ENCODE peak calls at places on chromosome 13, in ten cellular contexts. I is esophagus muscularis mucosa, Z is uterus, J is foreskin fibroblast, T is choroid plexus epithelial cell, Q is left ventricle myocardium inferior, M is heart left ventricle, U is H1, H is AG04450, O is breast epithelium. S is an unnamed sample.

GRCh38 chr13:30841161-30841560 is 64.9 kb upstream of the MEDAG start:
- DNase-seq in I (no peak), Z (no peak), J (peak), T (peak), Q (no peak), M (no peak), U (no peak), H (no peak), O (no peak), S (peak)

GRCh38 chr13:27446986-27447583 is 3.3 kb downstream of the MTIF3 start:
- DNase-seq in I (no peak), Z (no peak), J (no peak), T (no peak), Q (no peak), M (no peak), U (no peak), H (no peak), O (no peak), S (no peak)

GRCh38 chr13:58324130-58324529 is 692.6 kb downstream of the PCDH17 start:
- DNase-seq in I (no peak), Z (no peak), J (no peak), T (no peak), Q (no peak), M (no peak), U (no peak), H (no peak), O (no peak), S (no peak)

GRCh38 chr13:101306773-101307172 is 109.5 kb downstream of the NALCN start:
- DNase-seq in I (no peak), Z (no peak), J (no peak), T (no peak), Q (no peak), M (no peak), U (no peak), H (no peak), O (no peak), S (no peak)

GRCh38 chr13:96898212-96898611 is 96.1 kb downstream of the OXGR1 start:
- DNase-seq in I (no peak), Z (no peak), J (no peak), T (peak), Q (no peak), M (no peak), U (no peak), H (no peak), O (no peak), S (peak)

GRCh38 chr13:30739646-30740642 is 4.6 kb downstream of the ALOX5AP start:
- DNase-seq in I (no peak), Z (no peak), J (no peak), T (peak), Q (no peak), M (no peak), U (no peak), H (peak), O (no peak), S (peak)

GRCh38 chr13:47794963-47795362 is 206.1 kb downstream of the SUCLA2 start:
- DNase-seq in I (no peak), Z (no peak), J (no peak), T (peak), Q (no peak), M (no peak), U (no peak), H (no peak), O (no peak), S (no peak)

GRCh38 chr13:99677388-99677951 is 176.2 kb downstream of the TM9SF2 start:
- DNase-seq in I (peak), Z (no peak), J (no peak), T (no peak), Q (no peak), M (no peak), U (no peak), H (no peak), O (no peak), S (no peak)

GRCh38 chr13:40922437-40923040 is 96.6 kb downstream of the ELF1 start:
- DNase-seq in I (no peak), Z (peak), J (no peak), T (peak), Q (peak), M (peak), U (no peak), H (no peak), O (no peak), S (no peak)

GRCh38 chr13:25190256-25190655 is 18.2 kb upstream of the AMER2 start:
- DNase-seq in I (no peak), Z (no peak), J (no peak), T (no peak), Q (no peak), M (no peak), U (no peak), H (no peak), O (no peak), S (no peak)

GRCh38 chr13:30698023-30698422 is 37.3 kb upstream of the ALOX5AP start:
- DNase-seq in I (no peak), Z (no peak), J (no peak), T (peak), Q (no peak), M (no peak), U (no peak), H (peak), O (no peak), S (peak)

GRCh38 chr13:33313504-33313903 is 27.9 kb upstream of the STARD13 start:
- DNase-seq in I (no peak), Z (no peak), J (no peak), T (no peak), Q (no peak), M (no peak), U (no peak), H (no peak), O (no peak), S (no peak)

GRCh38 chr13:49495783-49496762 is at the start of gene PHF11:
- DNase-seq in I (peak), Z (peak), J (peak), T (peak), Q (peak), M (peak), U (no peak), H (no peak), O (peak), S (peak)

GRCh38 chr13:21675095-21676007 is 4.5 kb downstream of the FGF9 start:
- DNase-seq in I (no peak), Z (no peak), J (no peak), T (no peak), Q (peak), M (peak), U (no peak), H (no peak), O (no peak), S (no peak)

GRCh38 chr13:53092931-53093330 is 64.3 kb downstream of the OLFM4 start:
- DNase-seq in I (no peak), Z (no peak), J (no peak), T (no peak), Q (no peak), M (no peak), U (no peak), H (no peak), O (no peak), S (no peak)

GRCh38 chr13:23810842-23811241 is 78.4 kb downstream of the MIPEP start:
- DNase-seq in I (no peak), Z (no peak), J (no peak), T (peak), Q (no peak), M (no peak), U (no peak), H (no peak), O (no peak), S (no peak)

DNA sequence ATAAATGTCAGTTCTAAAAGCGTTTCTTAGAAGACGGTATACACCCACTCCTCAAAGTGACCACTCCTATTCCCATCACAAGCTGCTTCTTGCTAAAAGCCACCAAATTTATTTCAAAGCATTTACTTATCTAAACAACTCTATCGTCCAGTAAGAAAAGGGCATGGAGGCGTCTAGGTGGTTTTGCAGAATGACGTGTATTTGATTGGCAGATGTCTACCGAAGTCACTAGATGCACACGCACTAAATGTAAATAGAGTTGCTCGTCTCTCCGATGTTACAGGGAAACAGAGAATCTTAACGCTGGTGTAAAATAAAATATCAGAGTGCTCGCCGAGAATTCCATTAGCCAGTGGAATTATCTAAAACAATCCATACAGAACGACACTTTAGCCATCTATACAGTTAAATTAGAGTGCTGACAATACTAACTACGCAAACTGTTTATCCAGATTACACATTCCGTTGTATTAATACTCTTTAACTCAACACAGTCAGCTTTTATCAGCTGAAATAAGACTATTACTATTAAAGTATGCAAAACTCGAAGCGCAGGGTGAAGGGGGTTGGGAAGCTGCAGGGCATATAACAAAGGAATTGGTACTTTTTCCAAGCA is 1.9 kb downstream of the KLF12 start:
- DNase-seq in I (no peak), Z (no peak), J (no peak), T (peak), Q (no peak), M (peak), U (no peak), H (no peak), O (no peak), S (no peak)
- H3K4me3 ChIP-seq in I (peak), Z (peak), J (peak), T (peak), Q (peak), M (peak), U (peak), H (peak), O (peak), S (peak)

GRCh38 chr13:44819245-44819644 is 170.0 kb downstream of the NUFIP1 start:
- DNase-seq in I (no peak), Z (no peak), J (peak), T (peak), Q (no peak), M (no peak), U (no peak), H (peak), O (no peak), S (peak)

GRCh38 chr13:44816701-44817684 is 172.3 kb downstream of the NUFIP1 start:
- DNase-seq in I (no peak), Z (no peak), J (peak), T (peak), Q (no peak), M (no peak), U (no peak), H (no peak), O (no peak), S (peak)

GRCh38 chr13:44818016-44818415 is 171.3 kb downstream of the NUFIP1 start:
- DNase-seq in I (no peak), Z (no peak), J (no peak), T (no peak), Q (no peak), M (no peak), U (no peak), H (no peak), O (no peak), S (no peak)

GRCh38 chr13:44819762-44820161 is 169.5 kb downstream of the NUFIP1 start:
- DNase-seq in I (no peak), Z (no peak), J (no peak), T (no peak), Q (no peak), M (no peak), U (no peak), H (peak), O (no peak), S (no peak)

GRCh38 chr13:44818428-44818827 is 170.8 kb downstream of the NUFIP1 start:
- DNase-seq in I (no peak), Z (no peak), J (no peak), T (peak), Q (no peak), M (no peak), U (no peak), H (no peak), O (no peak), S (peak)
- TF ChIP-seq CTCF in I (no peak), Z (no peak), J (no peak), T (peak), Q (no peak), M (no peak), U (peak), H (peak), O (no peak), S (no peak)

GRCh38 chr13:112106467-112107141 is 39.7 kb downstream of the SOX1 start:
- DNase-seq in I (peak), Z (no peak), J (no peak), T (no peak), Q (no peak), M (no peak), U (no peak), H (no peak), O (no peak), S (no peak)

GRCh38 chr13:112107289-112107688 is 40.3 kb downstream of the SOX1 start:
- DNase-seq in I (peak), Z (no peak), J (no peak), T (no peak), Q (no peak), M (no peak), U (no peak), H (no peak), O (no peak), S (no peak)

GRCh38 chr13:112105244-112105681 is 38.3 kb downstream of the SOX1 start:
- DNase-seq in I (peak), Z (no peak), J (no peak), T (no peak), Q (no peak), M (no peak), U (no peak), H (no peak), O (no peak), S (no peak)

GRCh38 chr13:112104873-112105234 is 37.9 kb downstream of the SOX1 start:
- DNase-seq in I (no peak), Z (no peak), J (no peak), T (no peak), Q (no peak), M (no peak), U (no peak), H (no peak), O (no peak), S (no peak)

GRCh38 chr13:112105884-112106283 is 38.9 kb downstream of the SOX1 start:
- DNase-seq in I (peak), Z (no peak), J (no peak), T (no peak), Q (no peak), M (no peak), U (peak), H (no peak), O (no peak), S (no peak)
- H3K4me3 ChIP-seq in I (no peak), Z (no peak), J (no peak), T (no peak), Q (no peak), M (no peak), U (peak), H (no peak), O (no peak), S (no peak)

GRCh38 chr13:44927953-44928352 is 61.3 kb downstream of the NUFIP1 start:
- DNase-seq in I (no peak), Z (no peak), J (no peak), T (no peak), Q (no peak), M (no peak), U (no peak), H (no peak), O (no peak), S (no peak)

GRCh38 chr13:44929691-44930090 is 59.6 kb downstream of the NUFIP1 start:
- DNase-seq in I (no peak), Z (no peak), J (no peak), T (no peak), Q (no peak), M (no peak), U (no peak), H (no peak), O (no peak), S (no peak)

GRCh38 chr13:44932171-44932849 is 57.0 kb downstream of the NUFIP1 start:
- DNase-seq in I (no peak), Z (no peak), J (peak), T (peak), Q (no peak), M (no peak), U (no peak), H (no peak), O (no peak), S (peak)

GRCh38 chr13:44930907-44931676 is 58.2 kb downstream of the NUFIP1 start:
- DNase-seq in I (no peak), Z (no peak), J (no peak), T (peak), Q (no peak), M (no peak), U (no peak), H (no peak), O (no peak), S (peak)

GRCh38 chr13:44930280-44930679 is 59.0 kb downstream of the NUFIP1 start:
- DNase-seq in I (no peak), Z (no peak), J (no peak), T (no peak), Q (no peak), M (no peak), U (no peak), H (no peak), O (no peak), S (no peak)
- TF ChIP-seq CTCF in I (no peak), Z (no peak), J (no peak), T (no peak), Q (no peak), M (no peak), U (no peak), H (no peak), O (no peak), S (no peak)

GRCh38 chr13:46640843-46641242 is 87.9 kb downstream of the LRCH1 start:
- DNase-seq in I (no peak), Z (no peak), J (peak), T (peak), Q (no peak), M (no peak), U (no peak), H (no peak), O (no peak), S (peak)

GRCh38 chr13:46637213-46637612 is 84.2 kb downstream of the LRCH1 start:
- DNase-seq in I (no peak), Z (no peak), J (no peak), T (no peak), Q (no peak), M (no peak), U (no peak), H (no peak), O (no peak), S (no peak)

GRCh38 chr13:46638262-46638661 is 85.3 kb downstream of the LRCH1 start:
- DNase-seq in I (no peak), Z (no peak), J (no peak), T (no peak), Q (no peak), M (no peak), U (no peak), H (no peak), O (no peak), S (no peak)

GRCh38 chr13:46641274-46642081 is 88.5 kb downstream of the LRCH1 start:
- DNase-seq in I (no peak), Z (no peak), J (no peak), T (peak), Q (peak), M (peak), U (no peak), H (no peak), O (no peak), S (peak)

DNA sequence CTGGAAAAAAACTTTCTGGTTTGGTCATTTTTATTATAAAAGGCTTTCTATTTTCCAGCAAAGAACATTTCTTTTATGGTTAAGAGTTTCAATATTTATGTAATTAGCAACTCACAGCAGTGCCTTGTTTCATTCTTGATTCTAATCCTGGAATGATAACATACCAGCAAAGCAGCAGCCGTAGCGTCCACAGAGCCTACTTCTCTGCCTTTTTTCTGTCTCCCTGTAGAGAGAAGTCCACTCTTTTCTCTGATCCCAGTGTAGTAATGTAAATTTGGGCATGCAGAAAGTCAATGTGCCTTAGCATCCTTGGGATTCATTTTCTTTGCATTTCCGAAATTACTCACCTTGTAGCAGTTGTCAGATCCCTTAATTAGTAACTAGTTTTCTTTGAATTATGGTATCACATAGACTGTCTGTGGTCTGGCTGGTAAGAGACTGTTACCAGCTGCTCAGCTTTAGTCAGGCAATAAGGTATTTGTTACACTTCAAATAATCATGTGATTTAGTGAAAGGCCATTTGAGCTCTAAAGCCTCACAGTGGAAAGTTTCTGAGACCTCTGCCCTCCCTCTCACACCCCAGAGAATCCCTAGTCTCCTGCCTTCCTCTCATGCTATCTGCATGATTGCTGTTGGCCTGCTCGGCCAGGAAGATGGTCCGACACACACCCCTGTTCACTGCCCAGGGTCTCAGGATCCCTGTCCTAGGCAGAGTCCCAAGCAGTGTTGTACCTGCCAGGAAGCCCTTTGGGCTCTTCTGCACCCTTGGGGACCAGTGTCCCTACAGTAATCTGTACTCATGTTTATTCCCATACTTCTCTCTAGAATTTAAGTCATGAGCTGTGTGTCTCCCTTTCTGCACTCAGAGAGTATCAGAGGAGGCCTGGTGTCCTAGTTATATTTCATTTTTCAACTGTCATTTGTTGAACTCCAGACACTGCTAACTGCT is 86.3 kb downstream of the LRCH1 start:
- DNase-seq in I (no peak), Z (no peak), J (no peak), T (peak), Q (no peak), M (no peak), U (no peak), H (no peak), O (no peak), S (no peak)
- H3K4me3 ChIP-seq in I (no peak), Z (no peak), J (no peak), T (no peak), Q (no peak), M (no peak), U (no peak), H (no peak), O (no peak), S (no peak)

GRCh38 chr13:95552208-95552538 is 347 bp upstream of the CLDN10 start:
- DNase-seq in I (no peak), Z (no peak), J (no peak), T (no peak), Q (no peak), M (no peak), U (no peak), H (no peak), O (no peak), S (no peak)

GRCh38 chr13:95553614-95554385 is 1.3 kb downstream of the CLDN10 start:
- DNase-seq in I (no peak), Z (no peak), J (no peak), T (no peak), Q (no peak), M (no peak), U (no peak), H (no peak), O (no peak), S (no peak)

GRCh38 chr13:95553271-95553588 is 710 bp downstream of the CLDN10 start:
- DNase-seq in I (no peak), Z (no peak), J (no peak), T (no peak), Q (no peak), M (no peak), U (no peak), H (no peak), O (no peak), S (no peak)

GRCh38 chr13:95556981-95557380 is 4.5 kb downstream of the CLDN10 start:
- DNase-seq in I (no peak), Z (no peak), J (no peak), T (no peak), Q (no peak), M (no peak), U (no peak), H (no peak), O (no peak), S (no peak)

DNA sequence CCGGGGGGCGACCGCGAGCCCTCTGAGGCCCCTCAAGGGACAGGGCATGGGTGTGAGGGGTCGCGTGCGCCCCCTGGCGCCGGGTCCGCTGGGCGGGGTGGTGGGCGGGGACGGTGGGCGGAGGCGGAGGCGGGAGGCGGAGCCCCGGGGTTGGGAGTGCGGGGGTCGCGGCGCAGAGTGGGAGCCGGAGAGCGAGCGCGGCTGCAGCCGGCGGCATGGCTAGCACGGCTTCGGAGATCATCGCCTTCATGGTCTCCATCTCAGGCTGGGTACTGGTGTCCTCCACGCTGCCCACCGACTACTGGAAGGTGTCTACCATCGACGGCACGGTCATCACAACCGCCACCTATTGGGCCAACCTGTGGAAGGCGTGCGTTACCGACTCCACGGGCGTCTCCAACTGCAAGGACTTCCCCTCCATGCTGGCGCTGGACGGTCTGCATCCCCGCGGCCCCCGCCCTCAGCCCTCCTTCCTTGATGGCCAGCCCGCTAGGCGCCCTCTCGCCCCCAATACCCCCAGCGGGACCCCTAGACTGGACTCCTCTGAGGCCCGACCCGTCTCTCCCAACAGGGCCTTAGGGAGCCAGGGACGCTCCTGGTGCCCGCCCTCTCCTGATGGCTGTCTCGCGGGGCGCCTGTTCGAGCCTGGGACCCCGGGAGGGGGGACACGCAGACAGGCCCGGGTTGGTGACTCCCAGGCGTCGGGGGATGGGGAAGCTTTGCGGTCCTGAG is at the start of gene CLDN10:
- DNase-seq in I (no peak), Z (no peak), J (no peak), T (no peak), Q (no peak), M (no peak), U (peak), H (no peak), O (no peak), S (no peak)
- TF ChIP-seq CTCF in I (no peak), Z (no peak), J (no peak), T (no peak), Q (peak), M (no peak), U (peak), H (no peak), O (no peak), S (no peak)

S was measured in astrocyte of the spinal cord.